ENCODE peak calls at places on chromosome 17, in eight cellular contexts. F is stomach, J is A673, T is tibial artery, O is AG09319, B is heart left ventricle, A is heart right ventricle, U is neural crest cell. K is an unnamed sample.

GRCh38 chr17:7313028-7313889 is 1.9 kb downstream of the GPS2 start:
- DNase-seq in F (no peak), J (no peak), T (no peak), O (no peak), B (no peak), A (no peak), U (no peak), K (no peak)

GRCh38 chr17:31533546-31534155 is 142.2 kb downstream of the RAB11FIP4 start:
- DNase-seq in F (peak; percentile 40), J (peak; percentile 41), T (no peak), O (peak; percentile 30), B (peak; percentile 59), A (no peak), U (peak; percentile 27), K (no peak)

GRCh38 chr17:19386276-19386863 is 620 bp downstream of the MFAP4 start:
- DNase-seq in F (peak; percentile 51), J (peak; percentile 44), T (peak; percentile 88), O (peak; percentile 48), B (peak; percentile 81), A (no peak), U (no peak), K (no peak)

GRCh38 chr17:28076138-28076537 is 33.7 kb downstream of the NLK start:
- DNase-seq in F (no peak), J (no peak), T (no peak), O (no peak), B (no peak), A (no peak), U (no peak), K (no peak)

GRCh38 chr17:45387739-45388138 is 44.9 kb downstream of the ARHGAP27 start:
- DNase-seq in F (no peak), J (no peak), T (no peak), O (no peak), B (no peak), A (no peak), U (no peak), K (no peak)

GRCh38 chr17:48241131-48241591 is 133.6 kb downstream of the SNX11 start:
- DNase-seq in F (no peak), J (peak; percentile 72), T (no peak), O (peak; percentile 18), B (peak; percentile 61), A (peak; percentile 38), U (no peak), K (peak; percentile 66)

GRCh38 chr17:42067371-42068180 is 17.2 kb upstream of the C17orf113 start:
- DNase-seq in F (peak; percentile 74), J (peak; percentile 44), T (peak; percentile 73), O (no peak), B (peak; percentile 45), A (peak; percentile 48), U (peak; percentile 77), K (peak; percentile 79)

GRCh38 chr17:46928472-46929261 is 5.7 kb downstream of the GOSR2 start:
- DNase-seq in F (no peak), J (no peak), T (no peak), O (no peak), B (no peak), A (no peak), U (no peak), K (no peak)

GRCh38 chr17:78120971-78121800 is 7.4 kb downstream of the TMC6 start:
- DNase-seq in F (no peak), J (no peak), T (no peak), O (no peak), B (peak; percentile 23), A (no peak), U (no peak), K (no peak)

GRCh38 chr17:58334661-58335060 is 6.1 kb upstream of the TSPOAP1 start:
- DNase-seq in F (no peak), J (no peak), T (no peak), O (no peak), B (no peak), A (no peak), U (no peak), K (no peak)

GRCh38 chr17:29835438-29836351 is 94.3 kb downstream of the SSH2 start:
- DNase-seq in F (peak; percentile 54), J (no peak), T (no peak), O (no peak), B (no peak), A (no peak), U (no peak), K (no peak)

GRCh38 chr17:18267927-18268711 is 7.7 kb downstream of the MIEF2 start:
- DNase-seq in F (no peak), J (no peak), T (no peak), O (no peak), B (no peak), A (no peak), U (no peak), K (no peak)

GRCh38 chr17:59627770-59628171 is 8.1 kb downstream of the CLTC start:
- DNase-seq in F (no peak), J (no peak), T (no peak), O (no peak), B (no peak), A (no peak), U (no peak), K (no peak)

GRCh38 chr17:68542698-68543463 is 30.7 kb downstream of the PRKAR1A start:
- DNase-seq in F (no peak), J (no peak), T (no peak), O (no peak), B (no peak), A (no peak), U (no peak), K (no peak)
- TF ChIP-seq CTCF in F (no peak), J (no peak), T (no peak), O (no peak), B (no peak), A (no peak), U (no peak), K (no peak)

GRCh38 chr17:16924701-16925440 is 47.0 kb downstream of the TNFRSF13B start:
- DNase-seq in F (no peak), J (no peak), T (peak; percentile 40), O (no peak), B (no peak), A (no peak), U (no peak), K (no peak)
- TF ChIP-seq CTCF in F (no peak), J (no peak), T (no peak), O (no peak), B (no peak), A (no peak), U (no peak), K (no peak)

DNA sequence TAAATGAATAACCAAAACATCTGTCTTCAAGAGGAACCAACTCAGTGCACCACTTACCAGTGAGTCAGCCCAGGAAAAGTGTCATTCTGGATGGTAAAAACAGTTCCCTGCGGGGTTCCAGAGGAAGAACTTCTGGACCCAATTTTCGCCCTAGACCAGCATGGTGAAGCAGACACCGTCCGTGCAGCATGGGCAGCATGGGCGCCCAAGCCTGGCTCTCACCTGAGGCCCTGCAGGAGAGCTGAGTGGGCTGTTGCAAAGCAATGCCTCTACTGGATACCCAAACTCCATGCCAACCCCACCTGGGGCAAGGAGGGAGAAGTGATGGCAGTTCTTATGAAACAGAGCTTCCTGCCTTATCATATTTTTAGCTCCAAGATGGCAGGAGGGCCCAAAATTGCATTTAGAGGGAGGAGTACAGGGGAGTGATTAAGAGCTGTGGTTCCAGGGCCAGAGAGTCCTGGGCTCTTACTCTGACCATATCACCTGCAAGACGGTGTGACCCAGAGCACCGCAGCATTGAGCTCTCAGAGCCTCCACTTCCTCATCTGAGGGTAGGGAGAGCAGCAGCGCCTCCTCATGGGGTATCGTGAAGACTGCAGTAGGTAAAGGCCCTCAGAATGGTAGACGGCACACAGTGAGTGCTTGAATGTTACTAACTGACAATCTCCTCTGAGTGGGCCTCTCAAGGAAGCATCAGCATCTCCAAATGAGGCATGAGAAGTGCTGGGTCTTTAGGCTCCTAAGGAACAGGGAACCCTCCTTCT is 16.6 kb upstream of the INPP5K start:
- DNase-seq in F (no peak), J (peak; percentile 49), T (no peak), O (no peak), B (no peak), A (no peak), U (peak; percentile 12), K (no peak)
- TF ChIP-seq CTCF in F (no peak), J (peak; percentile 59), T (peak; percentile 28), O (peak; percentile 16), B (peak; percentile 30), A (peak; percentile 38), U (peak; percentile 47), K (no peak)

DNA sequence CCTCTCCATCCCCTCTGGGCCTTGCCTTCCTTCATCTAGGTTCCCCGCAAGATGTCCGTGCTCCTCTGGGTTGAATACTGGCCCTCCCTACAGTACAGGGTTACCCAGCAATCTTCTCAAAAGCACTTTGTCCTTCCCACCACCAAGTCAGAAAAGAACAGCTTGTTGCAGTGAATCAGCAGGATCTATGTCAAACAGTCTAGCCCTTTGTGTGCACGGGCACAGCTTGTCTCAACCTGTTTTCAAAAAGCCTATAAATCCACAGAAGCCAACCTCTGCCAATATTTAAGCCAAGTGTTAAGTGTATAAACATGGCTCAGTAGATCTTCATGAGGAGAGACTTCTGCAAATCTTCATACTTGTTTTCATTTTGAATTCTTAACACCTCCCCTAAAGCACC is 25.2 kb downstream of the C17orf67 start:
- DNase-seq in F (no peak), J (no peak), T (no peak), O (no peak), B (no peak), A (no peak), U (no peak), K (no peak)
- TF ChIP-seq CTCF in F (no peak), J (no peak), T (no peak), O (no peak), B (no peak), A (no peak), U (no peak), K (no peak)